ENCODE peak calls at places on chromosome 7, in five cellular contexts. E, H, P, J and N are unnamed samples.

GRCh38 chr7:142431491-142431890 is 173.6 kb upstream of the PRSS58 start:
- DNase-seq in P (no peak), J (no peak), E (peak; percentile 13), H (no peak), N (no peak)

GRCh38 chr7:30301751-30302150 is 17.4 kb downstream of the ZNRF2 start:
- DNase-seq in J (no peak), E (no peak), H (no peak), P (no peak), N (no peak)

GRCh38 chr7:7109934-7110333 is 72.4 kb upstream of the C1GALT1 start:
- DNase-seq in P (no peak), J (no peak), H (no peak), E (no peak), N (no peak)

GRCh38 chr7:19020062-19020461 is 97.4 kb downstream of the TWIST1 start:
- DNase-seq in P (no peak), E (no peak), J (no peak), H (no peak), N (no peak)

GRCh38 chr7:144863320-144863647 is 27.4 kb upstream of the TPK1 start:
- DNase-seq in J (no peak), H (no peak), E (no peak), P (no peak), N (no peak)

GRCh38 chr7:41006591-41006990 is 696.3 kb downstream of the INHBA start:
- DNase-seq in H (no peak), J (no peak), P (no peak), E (no peak), N (no peak)

GRCh38 chr7:88664630-88665233 is 94.8 kb upstream of the ZNF804B start:
- DNase-seq in E (no peak), J (no peak), H (no peak), P (no peak), N (no peak)

GRCh38 chr7:146067880-146068279 is 48.7 kb upstream of the CNTNAP2 start:
- DNase-seq in H (no peak), P (no peak), E (no peak), J (no peak), N (no peak)

GRCh38 chr7:2725178-2726105 is 37.4 kb downstream of the AMZ1 start:
- DNase-seq in J (no peak), E (no peak), H (no peak), P (no peak), N (no peak)

GRCh38 chr7:28882896-28883470 is 75.1 kb downstream of the TRIL start:
- DNase-seq in J (no peak), P (no peak), H (no peak), E (no peak), N (no peak)

GRCh38 chr7:30164567-30164966 is 29.8 kb downstream of the MTURN start:
- DNase-seq in H (peak; percentile 67), P (no peak), J (no peak), E (no peak), N (peak; percentile 27)

GRCh38 chr7:90568213-90568612 is 27.9 kb upstream of the CDK14 start:
- DNase-seq in J (no peak), E (no peak), P (no peak), H (no peak), N (no peak)

GRCh38 chr7:98282727-98283126 is 1.2 kb downstream of the BRI3 start:
- DNase-seq in H (no peak), P (no peak), E (no peak), J (no peak), N (no peak)

GRCh38 chr7:39709029-39709428 is 85.7 kb downstream of the RALA start:
- DNase-seq in E (no peak), P (no peak), H (no peak), J (no peak), N (no peak)

GRCh38 chr7:143405671-143406352 is 2.8 kb downstream of the EPHA1 start:
- DNase-seq in H (no peak), E (no peak), J (no peak), P (no peak), N (no peak)

GRCh38 chr7:155787171-155787851 is 25.0 kb downstream of the SHH start:
- DNase-seq in J (no peak), P (no peak), E (no peak), H (no peak), N (no peak)

GRCh38 chr7:18770154-18770807 is 274.7 kb downstream of the HDAC9 start:
- DNase-seq in J (no peak), H (no peak), E (peak; percentile 68), P (no peak), N (no peak)

GRCh38 chr7:35787925-35788324 is 12.9 kb upstream of the SEPTIN7 start:
- DNase-seq in H (no peak), J (no peak), E (no peak), P (no peak), N (no peak)

GRCh38 chr7:31119249-31119648 is 67.1 kb downstream of the ADCYAP1R1 start:
- DNase-seq in H (no peak), E (no peak), J (no peak), P (peak; percentile 4), N (no peak)

GRCh38 chr7:36129048-36129534 is 24.0 kb upstream of the EEPD1 start:
- DNase-seq in P (peak; percentile 85), J (no peak), E (no peak), H (no peak), N (no peak)

GRCh38 chr7:80453699-80454340 is 58.0 kb downstream of the GNAT3 start:
- DNase-seq in H (peak; percentile 9), E (no peak), P (no peak), J (peak; percentile 12), N (no peak)

GRCh38 chr7:138126928-138127327 is 50.7 kb downstream of the AKR1D1 start:
- DNase-seq in J (no peak), P (no peak), H (no peak), E (no peak), N (no peak)

GRCh38 chr7:13034693-13035092 is 347.3 kb downstream of the ARL4A start:
- DNase-seq in J (no peak), H (no peak), E (no peak), P (no peak), N (no peak)

GRCh38 chr7:505171-505570 is 14.5 kb downstream of the PDGFA start:
- DNase-seq in H (no peak), P (no peak), E (no peak), J (no peak), N (no peak)

GRCh38 chr7:32108651-32109050 is 38.4 kb upstream of the PDE1C start:
- DNase-seq in P (no peak), J (no peak), H (no peak), E (no peak), N (no peak)

GRCh38 chr7:124457841-124458240 is 307.8 kb downstream of the GPR37 start:
- DNase-seq in J (no peak), P (no peak), E (no peak), H (no peak), N (no peak)

GRCh38 chr7:31122649-31123058 is 70.5 kb downstream of the ADCYAP1R1 start:
- DNase-seq in P (peak; percentile 72), J (peak; percentile 66), H (peak; percentile 69), E (peak; percentile 71), N (peak; percentile 15)

GRCh38 chr7:114979803-114980507 is 58.1 kb downstream of the MDFIC start:
- DNase-seq in J (no peak), P (no peak), E (no peak), H (no peak), N (no peak)

GRCh38 chr7:71752171-71752935 is 620.4 kb downstream of the GALNT17 start:
- DNase-seq in J (no peak), E (no peak), H (peak; percentile 30), P (no peak), N (no peak)

GRCh38 chr7:158237672-158238335 is 349.8 kb downstream of the PTPRN2 start:
- DNase-seq in E (no peak), P (no peak), H (no peak), J (no peak), N (no peak)

GRCh38 chr7:151311294-151311864 is 30.2 kb upstream of the NUB1 start:
- DNase-seq in J (no peak), E (no peak), H (peak; percentile 51), P (no peak), N (no peak)
- TF ChIP-seq CTCF in J (peak; percentile 62), E (peak; percentile 20), H (peak; percentile 18), P (no peak), N (peak; percentile 46)

DNA sequence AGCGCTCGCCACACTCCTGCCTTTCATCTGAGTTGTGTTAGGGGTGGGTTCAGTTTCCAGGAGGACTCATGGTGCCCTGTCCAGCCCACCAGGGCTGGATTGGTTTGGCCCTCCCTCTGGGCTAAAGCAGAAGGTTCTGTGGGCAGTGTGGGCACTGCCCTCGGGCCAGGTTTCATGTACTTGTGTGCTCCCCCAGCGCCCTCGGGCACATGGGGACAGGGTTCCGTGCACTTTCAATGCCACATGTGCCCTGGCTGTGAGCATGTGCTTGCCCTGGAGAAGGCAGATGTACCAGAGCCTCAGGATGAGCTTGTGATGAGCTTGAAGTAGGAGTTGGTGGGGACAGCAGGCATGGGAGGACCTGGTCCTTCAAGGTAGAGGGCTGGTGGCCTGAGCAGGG is 35.6 kb upstream of the ZNF716 start:
- DNase-seq in E (no peak), P (no peak), H (no peak), J (no peak), N (no peak)
- H3K4me3 ChIP-seq in E (no peak overlapping the region), P (no peak overlapping the region), H (no peak overlapping the region), J (no peak overlapping the region), N (no peak overlapping the region)

GRCh38 chr7:4631021-4631663 is 51.0 kb upstream of the FOXK1 start:
- DNase-seq in H (no peak), J (no peak), P (no peak), E (no peak), N (no peak)

GRCh38 chr7:4629287-4629905 is 52.7 kb upstream of the FOXK1 start:
- DNase-seq in P (no peak), J (no peak), H (no peak), E (no peak), N (no peak)

GRCh38 chr7:4631664-4632171 is 50.4 kb upstream of the FOXK1 start:
- DNase-seq in J (peak; percentile 78), P (peak; percentile 87), E (peak; percentile 77), H (no peak), N (no peak)

GRCh38 chr7:4634166-4634565 is 47.9 kb upstream of the FOXK1 start:
- DNase-seq in P (no peak), E (no peak), J (no peak), H (peak; percentile 44), N (no peak)

GRCh38 chr7:4633012-4633411 is 49.1 kb upstream of the FOXK1 start:
- DNase-seq in H (no peak), P (no peak), E (no peak), J (no peak), N (no peak)
- TF ChIP-seq CTCF in H (no peak), P (no peak), E (peak; percentile 1), J (no peak), N (no peak)

GRCh38 chr7:151705744-151706567 is 171.0 kb downstream of the PRKAG2 start:
- DNase-seq in H (peak; percentile 33), J (no peak), P (no peak), E (no peak), N (no peak)
- H3K4me3 ChIP-seq in H (no peak overlapping the region), J (no peak overlapping the region), P (no peak overlapping the region), E (no peak overlapping the region), N (no peak overlapping the region)

GRCh38 chr7:83410989-83411591 is 237.8 kb downstream of the SEMA3E start:
- DNase-seq in J (peak; percentile 11), H (peak; percentile 66), E (peak; percentile 14), P (no peak), N (no peak)
- TF ChIP-seq CTCF in J (peak; percentile 46), H (peak; percentile 49), E (peak; percentile 66), P (no peak), N (peak; percentile 43)

GRCh38 chr7:104883248-104883717 is 130.7 kb upstream of the KMT2E start:
- DNase-seq in H (no peak), J (no peak), P (no peak), E (no peak), N (no peak)
- H3K4me3 ChIP-seq in H (no peak overlapping the region), J (no peak overlapping the region), P (no peak overlapping the region), E (no peak overlapping the region), N (no peak overlapping the region)

GRCh38 chr7:134255814-134256213 is 60.9 kb downstream of the SLC35B4 start:
- DNase-seq in J (no peak), P (no peak), H (no peak), E (no peak), N (no peak)
- TF ChIP-seq CTCF in J (no peak), P (no peak), H (no peak), E (no peak), N (no peak)